ENCODE peak calls at places on chromosomes 4 and X, in four cellular contexts. One of them, this sample, is unnamed.

GRCh38 chr4:105116616-105117319 is 29.9 kb upstream of the TET2 start:
- DNase-seq in AG09319: no peak
- DNase-seq in suprapubic skin: no peak
- DNase-seq in mammary epithelial cell: no peak
- DNase-seq in this sample: no peak

GRCh38 chrX:134737061-134737460 is 78.8 kb upstream of the PLAC1 start:
- DNase-seq in suprapubic skin: no peak
- DNase-seq in mammary epithelial cell: no peak
- DNase-seq in AG09319: peak
- DNase-seq in this sample: no peak

GRCh38 chrX:129678176-129678880 is 23.6 kb upstream of the APLN start:
- DNase-seq in AG09319: no peak
- DNase-seq in suprapubic skin: no peak
- DNase-seq in mammary epithelial cell: no peak
- DNase-seq in this sample: no peak

GRCh38 chrX:45110494-45110893 is 90.2 kb downstream of the DIPK2B start:
- DNase-seq in AG09319: no peak
- DNase-seq in mammary epithelial cell: no peak
- DNase-seq in suprapubic skin: no peak
- DNase-seq in this sample: no peak

GRCh38 chr4:62429297-62429696 is 1229.2 kb downstream of the ADGRL3 start:
- DNase-seq in mammary epithelial cell: no peak
- DNase-seq in AG09319: no peak
- DNase-seq in suprapubic skin: no peak
- DNase-seq in this sample: no peak

GRCh38 chr4:143025111-143025704 is 159.5 kb upstream of the USP38 start:
- DNase-seq in AG09319: peak
- DNase-seq in mammary epithelial cell: peak
- DNase-seq in suprapubic skin: no peak
- DNase-seq in this sample: peak

GRCh38 chr4:183241771-183242170 is 78.3 kb downstream of the CLDN22 start:
- DNase-seq in mammary epithelial cell: no peak
- DNase-seq in suprapubic skin: no peak
- DNase-seq in AG09319: no peak
- DNase-seq in this sample: no peak

GRCh38 chr4:111984169-111984873 is 160.9 kb upstream of the FAM241A start:
- DNase-seq in suprapubic skin: no peak
- DNase-seq in mammary epithelial cell: no peak
- DNase-seq in AG09319: no peak
- DNase-seq in this sample: no peak

GRCh38 chrX:2521927-2522386 is 21.2 kb upstream of the DHRSX start:
- DNase-seq in suprapubic skin: no peak
- DNase-seq in AG09319: no peak
- DNase-seq in mammary epithelial cell: no peak
- DNase-seq in this sample: no peak

GRCh38 chr4:7761720-7762119 is 177.9 kb downstream of the AFAP1 start:
- DNase-seq in mammary epithelial cell: no peak
- DNase-seq in AG09319: peak
- DNase-seq in suprapubic skin: peak
- DNase-seq in this sample: peak

GRCh38 chr4:135256111-135256510 is 1054.5 kb upstream of the PABPC4L start:
- DNase-seq in mammary epithelial cell: no peak
- DNase-seq in suprapubic skin: no peak
- DNase-seq in AG09319: no peak
- DNase-seq in this sample: no peak

GRCh38 chr4:156968479-156968984 is 3.1 kb downstream of the PDGFC start:
- DNase-seq in suprapubic skin: peak
- DNase-seq in mammary epithelial cell: peak
- DNase-seq in AG09319: no peak
- DNase-seq in this sample: peak

GRCh38 chr4:23097251-23097650 is 404.5 kb downstream of the GBA3 start:
- DNase-seq in mammary epithelial cell: no peak
- DNase-seq in suprapubic skin: no peak
- DNase-seq in AG09319: no peak
- DNase-seq in this sample: peak

GRCh38 chrX:150692837-150693781 is at the start of gene MTMR1:
- DNase-seq in mammary epithelial cell: no peak
- DNase-seq in suprapubic skin: no peak
- DNase-seq in AG09319: no peak
- DNase-seq in this sample: no peak

GRCh38 chr4:148284526-148285193 is 157.6 kb downstream of the NR3C2 start:
- DNase-seq in suprapubic skin: no peak
- DNase-seq in AG09319: no peak
- DNase-seq in mammary epithelial cell: no peak
- DNase-seq in this sample: peak

GRCh38 chrX:131778269-131779218 is 234.7 kb downstream of the OR13H1 start:
- DNase-seq in suprapubic skin: peak
- DNase-seq in mammary epithelial cell: peak
- DNase-seq in AG09319: peak
- DNase-seq in this sample: no peak
- TF ChIP-seq CTCF in suprapubic skin: no peak
- TF ChIP-seq CTCF in mammary epithelial cell: peak
- TF ChIP-seq CTCF in AG09319: peak
- TF ChIP-seq CTCF in this sample: no peak

GRCh38 chr4:108636246-108636645 is 14.2 kb upstream of the OSTC start:
- DNase-seq in mammary epithelial cell: no peak
- DNase-seq in suprapubic skin: no peak
- DNase-seq in AG09319: peak
- DNase-seq in this sample: no peak

GRCh38 chr4:108635070-108635655 is 14.8 kb downstream of the RPL34 start:
- DNase-seq in suprapubic skin: no peak
- DNase-seq in mammary epithelial cell: no peak
- DNase-seq in AG09319: peak
- DNase-seq in this sample: no peak

GRCh38 chr4:108637856-108638255 is 12.5 kb upstream of the OSTC start:
- DNase-seq in mammary epithelial cell: no peak
- DNase-seq in AG09319: no peak
- DNase-seq in suprapubic skin: no peak
- DNase-seq in this sample: no peak
- TF ChIP-seq CTCF in mammary epithelial cell: no peak
- TF ChIP-seq CTCF in AG09319: peak
- TF ChIP-seq CTCF in suprapubic skin: no peak
- TF ChIP-seq CTCF in this sample: no peak

GRCh38 chr4:3207531-3208037 is 41.4 kb upstream of the MSANTD1 start:
- DNase-seq in mammary epithelial cell: no peak
- DNase-seq in suprapubic skin: peak
- DNase-seq in AG09319: peak
- DNase-seq in this sample: no peak
- TF ChIP-seq CTCF in mammary epithelial cell: no peak
- TF ChIP-seq CTCF in suprapubic skin: no peak
- TF ChIP-seq CTCF in AG09319: peak
- TF ChIP-seq CTCF in this sample: no peak

DNA sequence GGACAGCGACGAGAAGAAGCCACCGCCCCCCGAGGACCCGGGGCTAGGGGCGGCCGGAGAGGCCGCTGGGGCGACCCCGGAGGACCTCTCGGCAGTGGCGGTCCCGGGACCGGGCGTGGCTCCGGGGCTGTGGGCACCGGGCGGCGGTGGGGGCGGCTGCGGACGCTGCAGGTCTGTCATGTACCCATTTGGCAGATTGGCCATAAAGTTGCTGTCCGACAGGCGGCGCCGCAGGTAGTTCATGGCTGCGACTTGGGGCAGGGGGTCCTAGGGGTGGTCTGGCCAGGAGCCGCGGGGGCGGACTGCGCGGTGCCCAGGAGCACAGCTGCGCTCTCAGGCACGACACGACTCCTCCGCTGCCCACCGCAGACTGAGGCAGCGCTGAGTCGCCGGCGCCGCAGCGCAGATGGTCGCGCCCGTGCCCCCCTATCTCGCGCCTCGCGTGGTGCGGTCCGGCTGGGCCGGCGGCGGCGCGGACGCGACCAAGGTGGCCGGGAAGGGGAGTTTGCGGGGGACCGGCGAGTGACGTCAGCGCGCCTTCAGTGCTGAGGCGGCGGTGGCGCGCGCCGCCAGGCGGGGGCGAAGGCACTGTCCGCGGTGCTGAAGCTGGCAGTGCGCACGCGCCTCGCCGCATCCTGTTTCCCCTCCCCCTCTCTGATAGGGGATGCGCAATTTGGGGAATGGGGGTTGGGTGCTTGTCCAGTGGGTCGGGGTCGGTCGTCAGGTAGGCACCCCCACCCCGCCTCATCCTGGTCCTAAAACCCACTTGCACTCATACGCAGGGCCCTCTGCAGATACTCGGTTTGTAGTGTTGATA is at the start of gene SYN1:
- DNase-seq in mammary epithelial cell: peak
- DNase-seq in suprapubic skin: no peak
- DNase-seq in AG09319: no peak
- DNase-seq in this sample: peak
- TF ChIP-seq CTCF in mammary epithelial cell: no peak
- TF ChIP-seq CTCF in suprapubic skin: peak
- TF ChIP-seq CTCF in AG09319: no peak
- TF ChIP-seq CTCF in this sample: peak

GRCh38 chr4:145623831-145624230 is 4.6 kb downstream of the MMAA start:
- DNase-seq in mammary epithelial cell: peak
- DNase-seq in AG09319: no peak
- DNase-seq in suprapubic skin: no peak
- DNase-seq in this sample: peak

GRCh38 chr4:145618210-145618911 is 824 bp upstream of the MMAA start:
- DNase-seq in mammary epithelial cell: no peak
- DNase-seq in AG09319: no peak
- DNase-seq in suprapubic skin: no peak
- DNase-seq in this sample: no peak

GRCh38 chr4:145619639-145619996 is 433 bp downstream of the MMAA start:
- DNase-seq in AG09319: no peak
- DNase-seq in mammary epithelial cell: peak
- DNase-seq in suprapubic skin: peak
- DNase-seq in this sample: peak

GRCh38 chr4:145614235-145614615 is 5.0 kb upstream of the MMAA start:
- DNase-seq in AG09319: no peak
- DNase-seq in mammary epithelial cell: no peak
- DNase-seq in suprapubic skin: no peak
- DNase-seq in this sample: no peak

DNA sequence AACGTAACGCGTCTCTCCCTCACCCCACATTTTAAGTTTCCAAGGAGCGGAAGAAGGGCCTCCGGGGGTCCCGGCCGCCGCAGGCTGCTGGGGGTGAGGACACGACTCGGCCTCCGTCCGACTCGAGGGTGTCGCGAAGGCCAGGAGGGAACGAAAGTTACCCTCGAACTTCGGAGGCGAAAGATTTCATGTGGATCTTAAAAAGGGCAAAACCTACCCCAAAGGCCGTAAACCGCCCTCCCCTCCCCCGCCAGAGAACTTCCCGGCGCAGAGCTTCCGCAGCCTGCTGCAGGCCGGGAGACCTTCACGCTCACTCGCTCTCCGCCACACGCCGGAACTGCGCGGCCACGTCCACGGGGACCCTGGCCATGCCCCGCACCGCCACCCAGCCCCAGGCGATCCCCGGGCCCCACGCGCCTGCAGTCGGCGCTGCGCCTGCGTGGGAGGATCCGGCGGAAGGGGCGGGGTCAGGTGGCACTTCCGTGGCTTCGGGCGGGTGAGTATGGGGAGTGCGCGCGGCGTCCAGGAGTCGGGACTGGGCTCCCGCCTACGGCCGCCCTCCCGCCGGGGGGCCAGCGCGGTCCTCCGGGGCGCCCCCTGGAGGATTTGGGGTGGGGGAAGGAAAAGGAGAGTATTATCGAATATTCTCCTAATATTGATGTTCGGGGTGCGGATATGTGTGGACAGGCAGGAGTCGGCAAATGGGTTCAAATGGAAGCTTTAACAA is at the start of gene MMAA:
- DNase-seq in mammary epithelial cell: peak
- DNase-seq in AG09319: peak
- DNase-seq in suprapubic skin: peak
- DNase-seq in this sample: peak
- TF ChIP-seq CTCF in mammary epithelial cell: peak
- TF ChIP-seq CTCF in AG09319: peak
- TF ChIP-seq CTCF in suprapubic skin: peak
- TF ChIP-seq CTCF in this sample: peak

GRCh38 chrX:14712096-14712495 is 160.8 kb downstream of the FANCB start:
- DNase-seq in suprapubic skin: no peak
- DNase-seq in AG09319: no peak
- DNase-seq in mammary epithelial cell: no peak
- DNase-seq in this sample: no peak
- TF ChIP-seq CTCF in suprapubic skin: no peak
- TF ChIP-seq CTCF in AG09319: no peak
- TF ChIP-seq CTCF in mammary epithelial cell: no peak
- TF ChIP-seq CTCF in this sample: no peak

DNA sequence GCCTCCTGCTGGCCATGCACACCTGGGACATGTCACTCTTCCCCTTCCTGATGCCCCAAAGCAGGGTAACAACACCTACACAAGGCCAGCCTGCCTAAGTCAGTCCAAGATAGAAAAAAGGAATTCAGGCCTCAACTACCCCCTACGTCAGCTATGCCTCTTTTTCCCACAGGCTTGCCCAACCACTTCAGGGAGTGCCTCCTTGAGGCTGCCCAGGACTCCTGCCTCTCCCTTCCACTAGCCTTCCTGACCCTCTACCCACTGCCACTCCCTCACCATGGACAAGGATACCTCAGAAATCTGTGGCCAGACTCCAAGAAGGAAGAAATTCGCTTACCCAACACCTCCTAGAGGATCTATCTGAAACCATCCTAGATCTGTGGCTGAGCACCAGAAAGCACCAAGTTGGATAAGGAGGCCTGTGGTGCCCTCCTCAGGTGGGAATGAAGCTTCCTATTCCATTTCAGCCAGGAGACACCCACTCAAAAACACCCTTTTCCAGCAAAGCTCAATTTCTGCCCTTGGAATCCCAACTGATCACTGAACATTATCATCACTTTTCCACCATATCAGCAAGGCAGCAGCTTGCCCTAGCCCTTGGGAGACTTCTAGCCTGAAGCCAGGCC is 1.8 kb downstream of the KDM5C start:
- DNase-seq in mammary epithelial cell: peak
- DNase-seq in suprapubic skin: no peak
- DNase-seq in AG09319: no peak
- DNase-seq in this sample: no peak
- TF ChIP-seq CTCF in mammary epithelial cell: no peak
- TF ChIP-seq CTCF in suprapubic skin: no peak
- TF ChIP-seq CTCF in AG09319: no peak
- TF ChIP-seq CTCF in this sample: no peak

This sample was measured in bronchial epithelial cell.